ENCODE peak calls at places on chromosome 14, in six cellular contexts. G is T-helper 17 cell, S is right cardiac atrium, U is lung, C is AG08395, Z is DMS153. O is an unnamed sample.

GRCh38 chr14:89386214-89386886 is 30.7 kb downstream of the FOXN3 start:
- DNase-seq in Z (no peak), G (no peak), S (peak), U (no peak), C (peak), O (no peak)

GRCh38 chr14:90483551-90483950 is 86.7 kb downstream of the CALM1 start:
- DNase-seq in U (no peak), C (no peak), S (no peak), Z (peak), G (no peak), O (peak)

GRCh38 chr14:74702293-74702692 is 10.6 kb downstream of the AREL1 start:
- DNase-seq in C (no peak), S (no peak), U (no peak), Z (no peak), G (no peak), O (no peak)

GRCh38 chr14:58315606-58316005 is 17.3 kb downstream of the ARID4A start:
- DNase-seq in C (no peak), U (no peak), G (no peak), Z (no peak), S (no peak), O (no peak)

GRCh38 chr14:45868377-45868776 is 615.4 kb upstream of the MIS18BP1 start:
- DNase-seq in U (no peak), G (no peak), S (no peak), Z (no peak), C (no peak), O (no peak)

GRCh38 chr14:21723431-21724045 is 49.9 kb upstream of the OR4E1 start:
- DNase-seq in U (no peak), Z (peak), S (no peak), G (peak), C (no peak), O (no peak)

GRCh38 chr14:57189070-57189469 is 79.6 kb downstream of the EXOC5 start:
- DNase-seq in G (no peak), S (no peak), U (no peak), C (peak), Z (peak), O (peak)

GRCh38 chr14:105108516-105108864 is 43.3 kb upstream of the GPR132 start:
- DNase-seq in S (no peak), C (no peak), Z (no peak), G (no peak), U (no peak), O (no peak)

GRCh38 chr14:106107703-106108102 is 581.3 kb downstream of the TMEM121 start:
- DNase-seq in S (no peak), G (no peak), U (no peak), Z (peak), C (no peak), O (no peak)

GRCh38 chr14:51424569-51425251 is 184.7 kb downstream of the TMX1 start:
- DNase-seq in U (no peak), Z (no peak), G (no peak), C (peak), S (peak), O (no peak)

GRCh38 chr14:95046711-95047681 is 110.3 kb downstream of the DICER1 start:
- DNase-seq in U (no peak), G (no peak), C (no peak), S (no peak), Z (no peak), O (no peak)

GRCh38 chr14:74223016-74223415 is 16.2 kb upstream of the VSX2 start:
- DNase-seq in U (no peak), C (no peak), S (no peak), G (no peak), Z (no peak), O (no peak)

GRCh38 chr14:101537286-101537685 is 24.0 kb upstream of the DIO3 start:
- DNase-seq in S (no peak), G (no peak), U (no peak), C (no peak), Z (no peak), O (no peak)

GRCh38 chr14:100588671-100589070 is 1.5 kb upstream of the BEGAIN start:
- DNase-seq in G (no peak), U (no peak), Z (no peak), C (no peak), S (peak), O (no peak)

GRCh38 chr14:68905107-68905895 is 73.8 kb downstream of the ACTN1 start:
- DNase-seq in C (no peak), G (no peak), S (no peak), U (no peak), Z (no peak), O (no peak)

GRCh38 chr14:53032161-53032803 is 81.4 kb upstream of the FERMT2 start:
- DNase-seq in S (peak), C (peak), Z (no peak), U (peak), G (no peak), O (peak)

GRCh38 chr14:96711559-96712267 is 85.5 kb upstream of the VRK1 start:
- DNase-seq in U (no peak), C (no peak), S (no peak), G (no peak), Z (no peak), O (no peak)

GRCh38 chr14:61466249-61466904 is 145.0 kb downstream of the PRKCH start:
- DNase-seq in S (peak), G (no peak), C (peak), U (peak), Z (no peak), O (no peak)

GRCh38 chr14:89646971-89647370 is 229.9 kb upstream of the FOXN3 start:
- DNase-seq in U (no peak), G (no peak), S (no peak), Z (no peak), C (no peak), O (no peak)

GRCh38 chr14:101065696-101066694 is 162.5 kb upstream of the RTL1 start:
- DNase-seq in G (no peak), U (no peak), Z (no peak), C (no peak), S (no peak), O (no peak)

O was measured in thyroid gland.